ENCODE peak calls at places on chromosome 7, in eight cellular contexts. S is endothelial cell of umbilical vein, W is sigmoid colon, B is transverse colon, G is stomach, V is HepG2, N is suprapubic skin, R is spleen. A is an unnamed sample. For H3K9me3, the result is how much of the 10 kb centered on the place peaks cover.

GRCh38 chr7:108434030-108434429 is 22.2 kb downstream of the NRCAM start:
- DNase-seq in W (no peak), G (no peak), N (no peak), V (no peak), S (no peak), R (no peak), B (no peak), A (no peak)

GRCh38 chr7:92076509-92076908 is 57.8 kb downstream of the CYP51A1 start:
- DNase-seq in R (no peak), N (no peak), V (no peak), S (no peak), G (no peak), B (no peak), W (no peak), A (no peak)

GRCh38 chr7:22300839-22301238 is 56.1 kb downstream of the RAPGEF5 start:
- DNase-seq in B (no peak), G (no peak), R (no peak), S (no peak), W (no peak), V (no peak), N (no peak), A (no peak)

GRCh38 chr7:151736403-151736909 is 140.5 kb downstream of the PRKAG2 start:
- DNase-seq in G (peak), N (peak), W (peak), V (peak), S (peak), R (no peak), B (peak), A (peak)

GRCh38 chr7:105689093-105689819 is 108.0 kb upstream of the EFCAB10 start:
- DNase-seq in B (no peak), G (no peak), V (no peak), N (no peak), S (no peak), R (no peak), W (peak), A (no peak)

GRCh38 chr7:59986-60675 is 132.2 kb upstream of the FAM20C start:
- DNase-seq in S (no peak), V (no peak), G (no peak), B (peak), W (peak), N (peak), R (peak), A (no peak)

GRCh38 chr7:105769951-105770628 is 106.3 kb downstream of the ATXN7L1 start:
- DNase-seq in V (no peak), G (no peak), W (peak), S (peak), R (peak), B (no peak), N (no peak), A (no peak)

GRCh38 chr7:85343484-85343883 is 156.6 kb upstream of the SEMA3D start:
- DNase-seq in R (no peak), S (no peak), N (no peak), G (no peak), V (no peak), B (no peak), W (no peak), A (no peak)

GRCh38 chr7:123727071-123727837 is 21.5 kb downstream of the WASL start:
- DNase-seq in R (no peak), G (no peak), N (no peak), V (peak), B (no peak), S (peak), W (no peak), A (no peak)

GRCh38 chr7:44541-44896 is 147.9 kb upstream of the FAM20C start:
- DNase-seq in S (no peak), R (peak), V (no peak), B (no peak), G (no peak), W (no peak), N (peak), A (no peak)

GRCh38 chr7:142896741-142897379 is 11.3 kb upstream of the TRPV6 start:
- DNase-seq in G (no peak), W (no peak), R (no peak), N (peak), V (no peak), S (no peak), B (no peak), A (no peak)

GRCh38 chr7:142896151-142896550 is 10.6 kb upstream of the TRPV6 start:
- DNase-seq in R (no peak), B (no peak), V (no peak), W (no peak), G (no peak), N (peak), S (no peak), A (no peak)

GRCh38 chr7:142892941-142893340 is 7.4 kb upstream of the TRPV6 start:
- DNase-seq in B (no peak), R (no peak), V (no peak), S (no peak), N (peak), W (no peak), G (no peak), A (no peak)

GRCh38 chr7:142894112-142894835 is 8.7 kb upstream of the TRPV6 start:
- DNase-seq in G (no peak), S (no peak), N (peak), V (no peak), W (no peak), B (no peak), R (no peak), A (no peak)

DNA sequence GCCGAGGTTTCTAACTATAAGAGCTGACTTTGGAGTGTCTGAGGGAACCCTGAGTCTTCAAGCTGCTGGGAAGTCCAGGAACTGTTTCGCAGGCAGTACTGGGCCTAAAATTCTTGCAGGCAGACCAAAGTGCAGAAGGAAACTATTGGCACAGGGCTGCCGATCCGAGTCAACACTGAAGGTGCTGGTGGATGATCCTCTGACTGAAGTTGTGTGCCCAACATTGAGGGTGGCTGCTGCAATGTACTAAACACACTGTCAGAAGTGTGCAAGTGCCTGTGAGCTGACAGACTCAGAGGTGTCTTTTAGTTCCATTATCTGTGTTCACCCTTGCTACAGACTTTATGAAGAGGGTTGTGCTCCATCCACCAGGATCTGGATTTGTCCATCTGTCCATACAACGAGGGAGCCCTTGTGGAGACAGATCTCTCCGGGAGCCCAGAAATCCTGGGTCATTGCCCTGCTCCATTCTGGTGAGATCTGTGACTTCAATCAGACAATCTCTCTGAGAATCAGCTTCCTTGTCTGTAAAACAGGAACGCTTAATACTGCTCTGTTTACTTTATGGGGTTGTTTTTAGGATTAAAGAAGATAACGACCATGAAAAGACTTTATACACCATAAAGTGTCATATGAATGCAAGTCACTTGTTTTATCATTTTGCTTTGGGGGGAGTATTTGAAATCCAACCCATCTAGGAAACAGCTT is 9.5 kb upstream of the TRPV6 start:
- DNase-seq in G (no peak), V (no peak), S (no peak), N (peak), R (no peak), B (no peak), W (no peak), A (no peak)
- TF ChIP-seq POLR2AphosphoS5 in G (no peak), V (no peak), S (no peak), N (no peak), R (no peak), B (no peak), W (no peak), A (peak)

GRCh38 chr7:158192184-158192835 is 395.3 kb downstream of the PTPRN2 start:
- DNase-seq in S (no peak), N (no peak), W (no peak), V (no peak), G (no peak), B (no peak), R (peak), A (no peak)
- H3K9me3 ChIP-seq in S (under half), N (under half), W (under half), V (under half), G (under half), B (under half), R (under half), A (under half)

GRCh38 chr7:116561697-116562483 is 37.1 kb downstream of the CAV1 start:
- DNase-seq in N (no peak), G (no peak), B (no peak), S (no peak), R (no peak), W (no peak), V (no peak), A (no peak)
- TF ChIP-seq POLR2AphosphoS5 in N (no peak), G (peak), B (no peak), S (peak), R (no peak), W (no peak), V (no peak), A (no peak)

DNA sequence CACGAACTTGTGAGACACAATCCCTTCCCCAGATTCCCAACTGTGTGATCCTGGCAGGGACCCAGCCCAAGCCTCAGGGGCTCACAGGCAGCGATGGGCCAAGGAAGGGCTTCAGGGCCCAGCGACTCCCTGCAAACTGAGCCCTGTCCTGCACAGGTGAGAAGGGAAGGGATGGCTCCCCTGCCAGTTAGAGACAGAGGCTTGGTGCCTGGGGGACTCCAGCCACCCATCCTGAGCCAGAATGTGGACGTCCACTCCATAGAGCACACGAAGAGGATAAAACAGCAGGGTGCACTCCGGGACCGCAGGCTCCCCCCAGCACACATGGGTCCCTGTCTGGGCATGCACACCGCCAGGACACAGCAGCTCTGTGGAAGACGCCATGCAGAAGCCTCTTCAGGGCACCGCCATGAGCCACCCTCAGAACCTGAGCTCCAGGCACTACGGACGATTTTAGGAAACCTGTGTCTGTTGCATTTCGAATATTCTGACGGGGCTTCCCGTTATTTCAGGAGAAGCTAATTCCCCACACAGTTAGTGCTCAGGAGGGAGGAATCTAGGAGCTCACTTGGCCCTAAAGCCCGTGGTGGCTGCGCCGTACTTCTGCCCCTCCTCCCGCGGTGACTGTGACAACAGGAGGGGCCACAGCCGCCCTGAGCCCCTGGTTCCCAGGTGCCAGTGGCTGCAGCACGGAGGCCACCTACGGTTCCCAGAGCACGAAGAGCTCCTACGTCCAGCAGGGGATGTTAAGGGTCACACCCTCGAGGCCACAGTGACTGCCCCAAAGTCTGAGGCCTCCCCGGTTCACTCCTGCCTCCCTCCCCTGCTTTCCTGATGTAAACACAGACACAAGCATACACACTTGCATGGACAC is 326.0 kb downstream of the PTPRN2 start:
- DNase-seq in R (peak), W (no peak), V (no peak), B (no peak), S (no peak), N (no peak), G (no peak), A (no peak)
- H3K9me3 ChIP-seq in R (under half), W (under half), V (under half), B (under half), S (under half), N (under half), G (under half), A (under half)

GRCh38 chr7:37918526-37918925 is 1.9 kb upstream of the SFRP4 start:
- DNase-seq in N (no peak), W (no peak), R (no peak), V (no peak), S (no peak), G (no peak), B (no peak), A (no peak)

GRCh38 chr7:37912756-37913155 is 3.9 kb downstream of the SFRP4 start:
- DNase-seq in W (no peak), R (no peak), G (no peak), B (no peak), N (no peak), S (no peak), V (no peak), A (no peak)

GRCh38 chr7:37916673-37917660 is at the start of gene SFRP4:
- DNase-seq in V (peak), B (peak), S (peak), R (peak), W (peak), N (no peak), G (no peak), A (no peak)

GRCh38 chr7:37916017-37916672 is 472 bp downstream of the SFRP4 start:
- DNase-seq in B (peak), R (no peak), V (no peak), N (no peak), G (no peak), S (peak), W (peak), A (no peak)

DNA sequence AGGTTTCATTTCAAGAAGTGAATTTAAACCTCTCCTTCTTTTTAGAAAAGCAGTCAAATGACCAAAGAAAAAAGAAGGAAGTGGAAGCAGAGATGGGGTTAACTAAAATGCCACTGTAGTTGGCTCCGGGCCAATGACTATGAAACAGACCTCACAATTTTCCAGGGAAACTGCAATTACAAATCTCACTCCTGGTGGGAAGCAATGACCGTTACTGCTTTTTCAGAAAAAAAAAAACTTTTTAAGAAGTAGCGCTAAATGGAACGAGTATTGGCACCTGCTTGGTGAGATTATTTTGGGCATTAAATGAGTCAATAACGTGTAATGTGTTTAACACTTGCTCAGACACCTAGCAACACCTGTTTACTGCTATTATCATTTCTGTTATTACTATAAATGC is 1.2 kb downstream of the SFRP4 start:
- DNase-seq in V (no peak), G (no peak), W (no peak), S (no peak), B (peak), R (no peak), N (no peak), A (no peak)
- TF ChIP-seq POLR2AphosphoS5 in V (no peak), G (no peak), W (no peak), S (no peak), B (no peak), R (no peak), N (no peak), A (no peak)